ENCODE peak calls at places on chromosomes 12 and 14, in ten cellular contexts. M is A549, X is uterus, A is body of pancreas, V is heart left ventricle, N is stomach, B is Peyer's patch, P is prostate gland, W is right lobe of liver, F is endothelial cell of umbilical vein. D is an unnamed sample. For H3K4me1, the result is how much of the 10 kb centered on the place peaks cover.

GRCh38 chr14:100779691-100780080 is 46.2 kb upstream of the MEG3 start:
- DNase-seq in M (no peak), X (no peak), A (no peak), V (no peak), N (peak), B (peak), P (no peak), W (no peak), F (no peak), D (peak)

GRCh38 chr12:31220633-31221565 is 105.1 kb downstream of the SINHCAF start:
- DNase-seq in M (no peak), X (no peak), A (no peak), V (no peak), N (no peak), B (no peak), P (no peak), W (no peak), F (no peak), D (no peak)

GRCh38 chr12:98635657-98636323 is 8.8 kb downstream of the IKBIP start:
- DNase-seq in M (peak), X (no peak), A (no peak), V (no peak), N (no peak), B (no peak), P (no peak), W (no peak), F (peak), D (no peak)

GRCh38 chr14:20802341-20803084 is at the start of gene RNASE1:
- DNase-seq in M (peak), X (peak), A (peak), V (peak), N (peak), B (peak), P (no peak), W (no peak), F (peak), D (peak)

GRCh38 chr12:22978962-22979361 is 354.0 kb downstream of the ETNK1 start:
- DNase-seq in M (no peak), X (no peak), A (no peak), V (no peak), N (no peak), B (no peak), P (no peak), W (no peak), F (peak), D (no peak)

GRCh38 chr12:9906888-9907287 is 25.3 kb downstream of the CLEC2A start:
- DNase-seq in M (no peak), X (no peak), A (no peak), V (no peak), N (no peak), B (peak), P (no peak), W (no peak), F (no peak), D (no peak)

GRCh38 chr12:25387136-25388050 is 136.7 kb upstream of the KRAS start:
- DNase-seq in M (peak), X (peak), A (peak), V (peak), N (peak), B (peak), P (peak), W (peak), F (peak), D (peak)

GRCh38 chr12:12182926-12183325 is 83.9 kb downstream of the LRP6 start:
- DNase-seq in M (no peak), X (no peak), A (no peak), V (no peak), N (no peak), B (no peak), P (no peak), W (no peak), F (peak), D (peak)

GRCh38 chr14:44053422-44053821 is 453.7 kb downstream of the FSCB start:
- DNase-seq in M (no peak), X (no peak), A (no peak), V (no peak), N (no peak), B (no peak), P (no peak), W (no peak), F (no peak), D (no peak)

GRCh38 chr12:130872179-130873096 is 572 bp downstream of the RAN start:
- DNase-seq in M (peak), X (no peak), A (peak), V (peak), N (peak), B (peak), P (peak), W (peak), F (peak), D (no peak)

GRCh38 chr12:92466391-92467305 is 236.1 kb upstream of the PLEKHG7 start:
- DNase-seq in M (no peak), X (no peak), A (peak), V (no peak), N (no peak), B (peak), P (no peak), W (no peak), F (no peak), D (no peak)

GRCh38 chr14:59482471-59483331 is 1.5 kb downstream of the L3HYPDH start:
- DNase-seq in M (peak), X (peak), A (peak), V (no peak), N (no peak), B (no peak), P (peak), W (no peak), F (peak), D (no peak)

GRCh38 chr14:46048127-46048526 is 603.5 kb downstream of the RPL10L start:
- DNase-seq in M (no peak), X (no peak), A (no peak), V (no peak), N (peak), B (no peak), P (no peak), W (no peak), F (peak), D (no peak)

GRCh38 chr12:71160585-71160984 is 2.8 kb upstream of the TSPAN8 start:
- DNase-seq in M (no peak), X (no peak), A (no peak), V (no peak), N (no peak), B (no peak), P (no peak), W (no peak), F (peak), D (no peak)

GRCh38 chr14:94005324-94005723 is 8.2 kb downstream of the CCDC197 start:
- DNase-seq in M (no peak), X (no peak), A (no peak), V (no peak), N (no peak), B (no peak), P (no peak), W (no peak), F (no peak), D (no peak)

GRCh38 chr12:94879542-94879941 is 124.0 kb downstream of the NDUFA12 start:
- DNase-seq in M (no peak), X (no peak), A (no peak), V (no peak), N (no peak), B (no peak), P (no peak), W (no peak), F (no peak), D (no peak)

GRCh38 chr14:60184597-60185555 is 19.7 kb upstream of the DHRS7 start:
- DNase-seq in M (no peak), X (no peak), A (no peak), V (no peak), N (no peak), B (no peak), P (no peak), W (no peak), F (no peak), D (no peak)

GRCh38 chr14:100533647-100534485 is 53.4 kb downstream of the BEGAIN start:
- DNase-seq in M (no peak), X (peak), A (peak), V (peak), N (peak), B (peak), P (peak), W (peak), F (no peak), D (peak)

GRCh38 chr12:98572010-98572409 is 21.5 kb upstream of the SLC25A3 start:
- DNase-seq in M (peak), X (no peak), A (no peak), V (no peak), N (no peak), B (no peak), P (no peak), W (no peak), F (no peak), D (no peak)

GRCh38 chr12:82203076-82203475 is 155.1 kb downstream of the CCDC59 start:
- DNase-seq in M (no peak), X (no peak), A (no peak), V (no peak), N (no peak), B (peak), P (no peak), W (no peak), F (no peak), D (no peak)

GRCh38 chr12:25495336-25496097 is 57.6 kb downstream of the LMNTD1 start:
- DNase-seq in M (no peak), X (no peak), A (no peak), V (no peak), N (no peak), B (no peak), P (no peak), W (no peak), F (no peak), D (no peak)

GRCh38 chr12:91289881-91290280 is 107.3 kb upstream of the DCN start:
- DNase-seq in M (no peak), X (no peak), A (no peak), V (no peak), N (no peak), B (no peak), P (no peak), W (no peak), F (peak), D (no peak)

GRCh38 chr12:121299662-121300061 is 3.2 kb upstream of the CAMKK2 start:
- DNase-seq in M (no peak), X (no peak), A (no peak), V (no peak), N (no peak), B (peak), P (no peak), W (no peak), F (no peak), D (no peak)

GRCh38 chr12:59185291-59185690 is 265.0 kb upstream of the LRIG3 start:
- DNase-seq in M (no peak), X (no peak), A (no peak), V (no peak), N (no peak), B (no peak), P (no peak), W (no peak), F (no peak), D (no peak)

GRCh38 chr14:50023671-50024490 is 92.5 kb downstream of the VCPKMT start:
- DNase-seq in M (peak), X (peak), A (no peak), V (no peak), N (no peak), B (no peak), P (no peak), W (no peak), F (no peak), D (no peak)

GRCh38 chr14:104931323-104931770 is 6.7 kb downstream of the PLD4 start:
- DNase-seq in M (no peak), X (no peak), A (no peak), V (peak), N (no peak), B (no peak), P (no peak), W (no peak), F (no peak), D (no peak)

GRCh38 chr14:55626131-55626530 is 46.1 kb downstream of the KTN1 start:
- DNase-seq in M (no peak), X (no peak), A (no peak), V (no peak), N (no peak), B (no peak), P (no peak), W (no peak), F (no peak), D (no peak)

GRCh38 chr12:40614923-40615322 is 77.3 kb upstream of the CNTN1 start:
- DNase-seq in M (no peak), X (no peak), A (no peak), V (no peak), N (no peak), B (no peak), P (no peak), W (no peak), F (no peak), D (no peak)

GRCh38 chr12:74836567-74836966 is 298.9 kb downstream of the ATXN7L3B start:
- DNase-seq in M (no peak), X (no peak), A (no peak), V (no peak), N (no peak), B (no peak), P (no peak), W (no peak), F (no peak), D (no peak)

GRCh38 chr14:61661471-61661988 is 33.8 kb upstream of the HIF1A start:
- DNase-seq in M (no peak), X (no peak), A (no peak), V (no peak), N (no peak), B (no peak), P (no peak), W (no peak), F (no peak), D (no peak)

GRCh38 chr12:14264316-14264715 is 101.2 kb upstream of the ATF7IP start:
- DNase-seq in M (no peak), X (no peak), A (no peak), V (no peak), N (no peak), B (no peak), P (no peak), W (no peak), F (no peak), D (no peak)

GRCh38 chr12:112309797-112310196 is 72.4 kb downstream of the HECTD4 start:
- DNase-seq in M (no peak), X (no peak), A (no peak), V (no peak), N (no peak), B (no peak), P (no peak), W (no peak), F (no peak), D (no peak)

GRCh38 chr12:81450920-81451739 is 308.0 kb downstream of the PPFIA2 start:
- DNase-seq in M (peak), X (no peak), A (peak), V (peak), N (no peak), B (no peak), P (peak), W (no peak), F (peak), D (no peak)

GRCh38 chr14:75084513-75084912 is 15.1 kb downstream of the ZC2HC1C start:
- DNase-seq in M (no peak), X (no peak), A (no peak), V (no peak), N (no peak), B (no peak), P (peak), W (no peak), F (peak), D (no peak)

GRCh38 chr14:63413009-63413408 is 94.3 kb upstream of the GPHB5 start:
- DNase-seq in M (no peak), X (no peak), A (no peak), V (no peak), N (no peak), B (no peak), P (no peak), W (no peak), F (no peak), D (no peak)

GRCh38 chr12:12913626-12914388 is 22.4 kb downstream of the GPRC5A start:
- DNase-seq in M (no peak), X (no peak), A (no peak), V (no peak), N (no peak), B (no peak), P (no peak), W (no peak), F (no peak), D (no peak)

DNA sequence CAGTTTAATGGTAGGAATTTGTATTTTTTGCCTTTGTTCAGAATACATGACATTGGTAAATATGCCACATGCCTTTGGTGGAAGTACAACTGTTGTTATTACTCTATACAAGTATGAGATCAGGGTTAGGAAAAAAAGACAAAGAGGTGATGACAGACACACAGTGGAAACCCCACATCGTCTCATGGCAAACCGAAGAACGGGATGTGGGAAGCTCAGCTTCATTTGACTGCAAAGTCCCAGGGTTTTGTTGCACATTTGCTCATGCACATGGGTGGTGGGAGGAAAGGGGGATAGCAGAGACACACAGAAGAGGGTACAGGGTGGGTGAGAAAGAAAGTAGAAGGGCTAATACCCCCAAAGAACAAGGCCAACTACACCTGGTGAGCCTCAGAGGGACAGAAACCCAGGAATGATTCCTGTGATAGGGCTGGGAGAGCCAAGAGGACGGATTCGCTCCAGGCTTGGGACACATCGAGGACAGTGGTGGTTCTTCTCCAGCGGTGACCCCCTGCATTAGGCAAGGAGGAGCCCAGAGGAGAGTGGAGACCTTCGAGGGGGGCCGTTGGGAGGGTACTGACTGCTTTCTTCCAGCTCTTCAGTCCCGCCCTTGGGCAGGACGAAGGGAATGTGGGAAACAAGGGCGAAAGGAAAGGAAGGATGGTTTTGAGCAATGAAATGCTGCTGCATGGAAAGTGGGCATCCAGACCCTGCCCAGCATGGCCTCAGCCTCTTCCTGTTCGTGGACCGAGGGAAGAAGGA is 8.1 kb downstream of the VAMP1 start:
- DNase-seq in M (no peak), X (no peak), A (no peak), V (no peak), N (no peak), B (no peak), P (no peak), W (no peak), F (peak), D (no peak)
- TF ChIP-seq POLR2A in M (no peak), X (no peak), A (no peak), V (no peak), N (no peak), B (no peak), P (no peak), W (no peak), F (no peak), D (no peak)

GRCh38 chr14:103848720-103849077 is 1.3 kb upstream of the PPP1R13B start:
- DNase-seq in M (no peak), X (no peak), A (peak), V (peak), N (no peak), B (peak), P (peak), W (no peak), F (no peak), D (no peak)
- H3K4me3 ChIP-seq in M (no peak), X (no peak), A (no peak), V (peak), N (peak), B (peak), P (peak), W (peak), F (no peak), D (no peak)

GRCh38 chr12:96258451-96258933 is 64.3 kb downstream of the ELK3 start:
- DNase-seq in M (no peak), X (peak), A (peak), V (peak), N (no peak), B (no peak), P (no peak), W (no peak), F (peak), D (peak)

GRCh38 chr12:96250119-96250685 is 56.0 kb downstream of the ELK3 start:
- DNase-seq in M (no peak), X (no peak), A (no peak), V (no peak), N (no peak), B (no peak), P (no peak), W (no peak), F (no peak), D (no peak)

GRCh38 chr12:96256672-96257361 is 62.6 kb downstream of the ELK3 start:
- DNase-seq in M (no peak), X (no peak), A (no peak), V (no peak), N (no peak), B (no peak), P (no peak), W (no peak), F (no peak), D (no peak)

GRCh38 chr12:96257550-96258392 is 63.6 kb downstream of the ELK3 start:
- DNase-seq in M (no peak), X (no peak), A (no peak), V (no peak), N (no peak), B (no peak), P (no peak), W (no peak), F (peak), D (no peak)

DNA sequence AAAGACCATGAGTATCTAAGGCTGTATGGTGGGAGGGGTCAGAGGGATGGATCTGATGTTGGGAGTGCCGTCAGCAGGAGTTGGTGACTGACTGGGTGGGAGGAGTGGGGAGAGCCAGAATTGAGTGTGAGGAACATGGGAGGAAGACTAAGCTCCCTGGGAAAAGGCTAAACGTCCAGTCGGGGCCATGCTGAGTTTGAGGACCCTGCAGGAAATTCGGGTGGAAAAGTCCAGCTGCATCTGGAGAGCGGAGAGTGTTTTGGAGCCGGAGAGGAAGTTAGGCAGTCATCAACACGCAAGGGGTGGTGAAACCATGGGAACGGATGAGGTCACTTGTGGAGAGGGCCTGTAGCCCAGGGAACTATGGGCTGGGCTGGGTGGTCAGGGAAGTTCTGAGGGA is 60.9 kb downstream of the ELK3 start:
- DNase-seq in M (no peak), X (peak), A (no peak), V (peak), N (no peak), B (peak), P (no peak), W (no peak), F (peak), D (no peak)
- H3K4me1 ChIP-seq in M (under half), X (under half), A (half or more), V (under half), N (half or more), B (under half), P (under half), W (under half), F (half or more), D (under half)

GRCh38 chr12:66131067-66131688 is 628 bp upstream of the LLPH start:
- DNase-seq in M (no peak), X (no peak), A (no peak), V (no peak), N (no peak), B (no peak), P (no peak), W (no peak), F (peak), D (no peak)

GRCh38 chr12:66132408-66132807 is 1.9 kb upstream of the LLPH start:
- DNase-seq in M (no peak), X (no peak), A (no peak), V (peak), N (no peak), B (no peak), P (no peak), W (no peak), F (peak), D (no peak)

GRCh38 chr12:66129934-66130266 is 650 bp downstream of the LLPH start:
- DNase-seq in M (peak), X (no peak), A (no peak), V (no peak), N (no peak), B (no peak), P (no peak), W (no peak), F (no peak), D (no peak)

GRCh38 chr12:66127695-66128094 is 2.9 kb downstream of the LLPH start:
- DNase-seq in M (no peak), X (no peak), A (no peak), V (no peak), N (no peak), B (no peak), P (no peak), W (no peak), F (no peak), D (no peak)

DNA sequence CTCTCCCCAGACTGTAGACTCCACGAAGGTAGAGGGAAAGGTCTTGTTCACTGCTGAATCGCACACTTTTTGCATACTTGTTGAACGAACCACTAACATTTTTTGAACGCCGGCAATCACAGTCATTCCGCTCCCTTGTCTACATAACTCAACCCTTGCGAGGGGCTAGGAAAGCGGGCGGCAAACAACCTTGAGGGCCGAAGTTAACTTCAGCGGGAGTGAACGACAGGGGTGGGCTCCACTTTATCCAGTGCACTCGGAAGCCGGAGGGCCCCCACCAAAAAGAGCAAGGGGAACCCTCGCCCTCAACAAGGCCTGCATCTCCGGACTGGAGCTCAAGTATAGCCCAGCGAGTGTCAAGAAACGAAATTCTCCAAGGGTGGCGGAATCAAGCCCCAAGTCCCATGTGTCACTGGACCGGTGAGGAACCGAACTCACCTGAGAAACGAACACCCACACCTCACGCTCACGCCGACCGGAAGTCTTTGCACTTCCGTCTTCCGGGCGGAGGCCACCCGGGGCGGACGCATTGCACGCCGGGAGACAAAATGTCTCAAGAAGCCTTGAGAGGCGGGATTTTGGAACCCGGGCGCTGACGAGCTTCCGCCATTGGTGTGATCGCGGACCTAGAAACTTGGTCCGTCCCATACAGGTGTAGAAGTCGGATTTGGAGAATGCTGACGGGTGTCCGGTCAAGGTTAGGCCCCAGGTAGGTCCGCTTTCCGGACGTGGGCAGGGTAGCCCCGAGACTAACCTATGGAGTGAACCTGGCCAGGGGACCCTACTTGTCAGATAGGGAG is at the start of gene LLPH:
- DNase-seq in M (peak), X (peak), A (peak), V (peak), N (peak), B (peak), P (peak), W (peak), F (peak), D (peak)
- TF ChIP-seq POLR2A in M (peak), X (no peak), A (peak), V (peak), N (no peak), B (peak), P (peak), W (peak), F (peak), D (peak)

D was measured in ovary.